ENCODE peak calls at places on chromosomes 3 and 15, in four cellular contexts. W is GM12878, V is A549, L is GM23338. B is an unnamed sample.

GRCh38 chr15:39613861-39614260 is 33.0 kb downstream of the THBS1 start:
- DNase-seq in V (no peak), W (no peak), L (no peak), B (no peak)

GRCh38 chr3:52176951-52177700 is 20.8 kb upstream of the ALAS1 start:
- DNase-seq in L (peak; percentile 32), W (no peak), V (no peak), B (peak; percentile 86)

GRCh38 chr3:107684431-107684925 is 161.7 kb downstream of the BBX start:
- DNase-seq in W (no peak), V (no peak), L (peak; percentile 69), B (peak; percentile 93)

GRCh38 chr15:40302981-40303380 is 4.8 kb downstream of the PLCB2 start:
- DNase-seq in V (no peak), W (no peak), L (no peak), B (no peak)

GRCh38 chr3:117097356-117097755 is 387.8 kb downstream of the TUSC7 start:
- DNase-seq in L (no peak), V (no peak), W (no peak), B (no peak)

GRCh38 chr15:50358805-50359204 is 3.8 kb upstream of the GABPB1 start:
- DNase-seq in L (peak; percentile 61), W (no peak), V (peak; percentile 77), B (peak; percentile 57)

GRCh38 chr3:5731100-5731499 is 543.6 kb downstream of the EDEM1 start:
- DNase-seq in V (no peak), W (no peak), L (no peak), B (no peak)

GRCh38 chr3:5806192-5806591 is 618.7 kb downstream of the EDEM1 start:
- DNase-seq in L (no peak), W (no peak), V (no peak), B (no peak)

GRCh38 chr3:151599103-151599672 is 134.5 kb upstream of the AADACL2 start:
- DNase-seq in L (peak; percentile 38), V (no peak), W (no peak), B (no peak)

GRCh38 chr15:27086146-27086545 is 115.2 kb downstream of the GABRG3 start:
- DNase-seq in V (no peak), L (peak; percentile 30), W (no peak), B (no peak)

GRCh38 chr15:72271895-72272212 is 500 bp downstream of the PARP6 start:
- DNase-seq in W (no peak), V (peak; percentile 64), L (peak; percentile 48), B (no peak)
- TF ChIP-seq JUNB in W (no peak), V (no peak), L (no peak), B (no peak)

DNA sequence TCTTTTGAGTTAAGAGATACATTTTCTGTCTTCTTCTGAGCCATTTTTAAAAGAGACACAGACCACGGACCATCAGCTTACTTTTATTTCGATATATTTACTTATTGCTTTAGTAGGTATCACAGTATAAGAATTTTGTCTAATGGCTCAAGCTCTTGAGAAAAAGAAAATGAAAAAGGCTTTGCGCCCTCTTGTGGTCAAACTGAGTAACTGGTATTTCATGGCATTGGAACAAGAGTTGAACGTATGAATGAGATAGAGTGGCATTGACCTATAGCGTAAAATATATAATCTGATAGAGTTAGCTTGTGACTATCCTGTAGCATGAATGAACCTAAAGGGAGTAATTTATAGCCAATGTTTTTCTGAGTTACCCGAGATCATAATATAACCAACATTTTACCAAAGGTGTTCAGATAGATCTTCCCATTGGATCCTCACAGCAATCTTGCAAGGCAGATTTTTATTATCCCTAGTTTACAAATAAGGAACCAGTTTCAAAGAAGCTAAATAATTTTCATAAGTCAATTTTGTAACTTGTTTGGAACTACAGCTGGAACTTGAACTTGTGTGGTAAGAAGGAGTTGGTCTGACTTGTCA is 154.6 kb downstream of the POLR2M start:
- DNase-seq in V (peak; percentile 28), W (peak; percentile 8), L (peak; percentile 76), B (peak; percentile 50)
- TF ChIP-seq JUNB in V (no peak), W (no peak), L (no peak), B (no peak)

GRCh38 chr3:29384640-29385039 is 103.8 kb downstream of the RBMS3 start:
- DNase-seq in L (peak; percentile 33), V (no peak), W (no peak), B (no peak)
- TF ChIP-seq JUNB in L (no peak), V (no peak), W (no peak), B (no peak)

DNA sequence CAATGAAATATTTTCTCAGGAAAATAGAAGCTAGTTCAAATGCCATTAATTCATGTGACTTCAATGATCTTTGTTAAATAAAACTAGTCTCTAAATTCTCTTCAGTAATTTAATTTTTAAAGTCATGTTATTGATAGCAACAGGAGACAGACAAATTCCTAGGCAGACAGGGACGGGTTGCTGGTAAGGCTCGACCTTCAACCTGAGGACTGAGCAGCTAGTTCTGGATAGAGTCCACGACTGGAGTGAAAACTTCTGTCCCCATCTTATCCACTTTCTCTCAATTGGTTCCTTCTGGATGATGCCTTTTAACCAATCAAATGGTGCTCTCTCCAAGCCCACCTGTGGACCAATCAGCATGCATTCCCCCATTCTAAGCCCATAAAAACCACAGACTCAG is 43.8 kb upstream of the C2CD4B start:
- DNase-seq in W (no peak), V (no peak), L (no peak), B (no peak)
- TF ChIP-seq JUNB in W (no peak), V (no peak), L (no peak), B (no peak)

DNA sequence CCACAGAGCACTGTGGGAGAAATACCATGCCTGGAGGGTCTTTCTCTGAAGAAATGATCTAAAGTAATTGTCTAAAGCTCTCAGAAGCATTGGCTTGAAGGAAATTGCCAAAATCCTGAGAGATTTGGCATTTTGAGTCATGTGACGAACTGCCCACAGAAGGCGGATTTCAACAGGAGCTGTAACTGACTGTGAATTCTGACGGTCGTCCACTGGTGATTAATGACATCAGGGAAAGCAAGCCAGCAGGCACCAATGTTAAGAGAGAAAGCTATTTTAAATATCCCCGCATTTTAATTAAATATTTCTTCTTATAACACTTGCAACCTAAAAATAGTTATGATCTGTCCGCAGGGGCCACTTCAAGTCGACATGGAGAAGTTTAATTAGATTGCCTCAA is 51.7 kb downstream of the WNT5A start:
- DNase-seq in W (no peak), L (no peak), V (no peak), B (no peak)
- TF ChIP-seq JUNB in W (no peak), L (no peak), V (no peak), B (no peak)

B was measured in HepG2.